ENCODE peak calls at places on chromosomes 3 and 15, in six cellular contexts. V, W, U, L, R and M are unnamed samples.

GRCh38 chr3:125262155-125262554 is 49.6 kb upstream of the SLC12A8 start:
- DNase-seq in V (no peak), W (no peak), U (no peak), L (no peak), R (no peak), M (no peak)

GRCh38 chr3:98185180-98185579 is 18.7 kb downstream of the OR5H15 start:
- DNase-seq in V (peak; percentile 10), W (no peak), U (peak; percentile 0), L (no peak), R (peak; percentile 68), M (no peak)

GRCh38 chr15:72474466-72474911 is 359 bp downstream of the ARIH1 start:
- DNase-seq in V (no peak), W (no peak), U (no peak), L (peak; percentile 12), R (no peak), M (peak; percentile 92)

GRCh38 chr3:118098818-118099217 is 935.8 kb downstream of the IGSF11 start:
- DNase-seq in V (no peak), W (no peak), U (no peak), L (no peak), R (no peak), M (no peak)

GRCh38 chr3:17050051-17050450 is 165.3 kb downstream of the PLCL2 start:
- DNase-seq in V (no peak), W (no peak), U (no peak), L (no peak), R (no peak), M (no peak)

GRCh38 chr3:46934508-46935167 is 41.9 kb downstream of the CCDC12 start:
- DNase-seq in V (no peak), W (peak; percentile 66), U (no peak), L (no peak), R (no peak), M (no peak)

GRCh38 chr3:168088106-168088722 is 7.5 kb downstream of the GOLIM4 start:
- DNase-seq in V (no peak), W (no peak), U (peak; percentile 64), L (no peak), R (peak; percentile 78), M (no peak)

GRCh38 chr3:185280572-185281365 is 26.9 kb upstream of the EHHADH start:
- DNase-seq in V (peak; percentile 75), W (no peak), U (peak; percentile 67), L (peak; percentile 21), R (peak; percentile 76), M (no peak)

GRCh38 chr3:71580636-71581215 is 2.8 kb downstream of the FOXP1 start:
- DNase-seq in V (no peak), W (no peak), U (no peak), L (no peak), R (peak; percentile 7), M (no peak)

GRCh38 chr3:36631549-36631948 is 132.8 kb downstream of the DCLK3 start:
- DNase-seq in V (no peak), W (no peak), U (no peak), L (no peak), R (peak; percentile 16), M (peak; percentile 42)

GRCh38 chr3:157370867-157371266 is 65.8 kb upstream of the PTX3 start:
- DNase-seq in V (no peak), W (no peak), U (no peak), L (no peak), R (no peak), M (no peak)

GRCh38 chr3:154486949-154487348 is 57.0 kb upstream of the GPR149 start:
- DNase-seq in V (no peak), W (no peak), U (no peak), L (no peak), R (peak; percentile 11), M (peak; percentile 17)

GRCh38 chr15:62125763-62126162 is 39.3 kb downstream of the C2CD4B start:
- DNase-seq in V (peak; percentile 38), W (no peak), U (peak; percentile 31), L (no peak), R (no peak), M (no peak)

GRCh38 chr3:13451301-13451673 is 28.8 kb upstream of the HDAC11 start:
- DNase-seq in V (no peak), W (no peak), U (no peak), L (no peak), R (no peak), M (no peak)

GRCh38 chr3:111721702-111722205 is 126.6 kb upstream of the ZBED2 start:
- DNase-seq in V (no peak), W (no peak), U (no peak), L (no peak), R (no peak), M (no peak)

GRCh38 chr15:89898628-89899302 is 5.0 kb upstream of the AP3S2 start:
- DNase-seq in V (peak; percentile 60), W (no peak), U (peak; percentile 83), L (peak; percentile 63), R (peak; percentile 88), M (no peak)

GRCh38 chr15:57537951-57538506 is 53.7 kb upstream of the MYZAP start:
- DNase-seq in V (no peak), W (no peak), U (no peak), L (no peak), R (no peak), M (no peak)

GRCh38 chr3:56885879-56886647 is 84.3 kb upstream of the ARHGEF3 start:
- DNase-seq in V (no peak), W (no peak), U (no peak), L (no peak), R (no peak), M (no peak)

GRCh38 chr3:160427832-160428424 is 21.7 kb downstream of the TRIM59 start:
- DNase-seq in V (no peak), W (no peak), U (no peak), L (no peak), R (no peak), M (no peak)

GRCh38 chr15:64527263-64527984 is 67.0 kb downstream of the ZNF609 start:
- DNase-seq in V (no peak), W (no peak), U (peak; percentile 48), L (no peak), R (no peak), M (no peak)

GRCh38 chr3:114451561-114452018 is 157.8 kb downstream of the TIGIT start:
- DNase-seq in V (no peak), W (no peak), U (no peak), L (no peak), R (no peak), M (no peak)

GRCh38 chr15:70195808-70196304 is 98.1 kb upstream of the TLE3 start:
- DNase-seq in V (no peak), W (peak; percentile 93), U (peak; percentile 16), L (no peak), R (no peak), M (peak; percentile 33)

GRCh38 chr3:111594205-111594604 is 941 bp downstream of the ZBED2 start:
- DNase-seq in V (no peak), W (no peak), U (no peak), L (no peak), R (no peak), M (no peak)

GRCh38 chr15:35309886-35310285 is 224.8 kb upstream of the NANOGP8 start:
- DNase-seq in V (no peak), W (no peak), U (no peak), L (no peak), R (no peak), M (no peak)

GRCh38 chr15:60255390-60255789 is 142.4 kb downstream of the ANXA2 start:
- DNase-seq in V (peak; percentile 13), W (no peak), U (peak; percentile 16), L (no peak), R (no peak), M (no peak)

GRCh38 chr15:76953913-76954312 is 22.4 kb downstream of the RCN2 start:
- DNase-seq in V (no peak), W (no peak), U (no peak), L (no peak), R (no peak), M (no peak)

GRCh38 chr3:129845956-129846355 is 47.6 kb downstream of the TMCC1 start:
- DNase-seq in V (no peak), W (no peak), U (no peak), L (no peak), R (no peak), M (no peak)

GRCh38 chr15:63554337-63554927 is 42.8 kb upstream of the FBXL22 start:
- DNase-seq in V (no peak), W (no peak), U (no peak), L (no peak), R (no peak), M (no peak)

GRCh38 chr15:42053914-42054313 is 33.1 kb upstream of the PLA2G4E start:
- DNase-seq in V (no peak), W (no peak), U (no peak), L (no peak), R (no peak), M (peak; percentile 66)

GRCh38 chr15:88647362-88648105 is 8.7 kb downstream of the ISG20 start:
- DNase-seq in V (no peak), W (peak; percentile 37), U (no peak), L (no peak), R (no peak), M (peak; percentile 65)

GRCh38 chr3:142209655-142210054 is 15.7 kb downstream of the GK5 start:
- DNase-seq in V (no peak), W (peak; percentile 87), U (no peak), L (no peak), R (no peak), M (no peak)
- TF ChIP-seq POLR2AphosphoS5 in V (no peak), W (peak; percentile 89), U (no peak), L (no peak), R (no peak), M (no peak)

DNA sequence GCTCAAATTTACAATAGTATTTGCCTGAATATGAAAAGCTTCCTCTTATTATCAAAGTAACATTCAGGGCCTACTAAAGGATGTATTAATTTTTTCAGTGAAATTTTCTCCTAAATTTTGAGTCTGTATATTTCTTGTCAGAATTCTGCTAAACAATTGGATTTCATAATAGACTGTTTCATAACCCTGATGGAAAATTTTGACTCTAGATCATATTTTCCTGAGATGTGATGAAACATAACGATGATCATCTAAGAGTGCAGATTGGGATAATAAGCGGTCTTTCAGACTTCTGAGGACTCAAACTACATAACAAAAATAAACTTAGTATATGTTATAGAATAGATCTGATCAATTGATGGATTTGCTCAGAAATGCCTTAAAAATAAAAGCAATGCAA is 574.5 kb upstream of the TBL1XR1 start:
- DNase-seq in V (no peak), W (no peak), U (no peak), L (no peak), R (no peak), M (no peak)
- TF ChIP-seq POLR2AphosphoS5 in V (no peak), W (no peak), U (no peak), L (no peak), R (no peak), M (no peak)

DNA sequence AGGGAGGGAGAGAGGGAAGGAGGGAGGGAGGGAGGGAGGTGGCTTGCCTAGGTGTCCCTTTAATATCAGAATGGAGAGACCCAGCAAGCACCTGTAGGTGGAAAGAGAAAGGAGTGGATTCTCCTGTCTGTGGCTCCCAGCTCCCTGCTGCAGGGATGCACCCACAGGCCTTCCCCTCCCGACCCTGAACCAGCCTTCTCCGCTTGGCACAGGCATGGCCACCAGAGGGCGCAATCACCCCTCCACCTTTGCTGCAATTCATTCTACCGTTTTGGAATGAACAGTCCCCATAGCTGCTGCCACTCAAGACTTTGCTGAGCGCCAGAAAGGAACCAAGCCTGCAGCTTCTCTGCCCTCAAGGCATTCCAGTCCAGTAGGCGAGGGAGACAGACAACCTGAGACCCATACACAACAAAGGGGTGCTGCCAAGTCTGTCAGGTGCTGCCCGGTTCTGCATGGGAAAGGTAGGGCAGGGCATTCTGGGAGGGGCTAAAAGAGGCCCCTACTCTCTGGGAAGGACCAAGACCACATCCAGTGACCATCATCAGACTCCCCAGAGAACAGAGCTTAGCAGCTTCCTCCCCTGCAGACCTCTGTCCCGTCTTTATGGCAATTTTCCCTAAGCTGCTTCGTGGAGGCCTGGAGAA is 4.9 kb downstream of the TLR9 start:
- DNase-seq in V (peak; percentile 54), W (peak; percentile 90), U (peak; percentile 82), L (peak; percentile 85), R (peak; percentile 90), M (no peak)
- TF ChIP-seq POLR2AphosphoS5 in V (no peak), W (no peak), U (no peak), L (no peak), R (no peak), M (no peak)

GRCh38 chr3:123684636-123685035 is 99.8 kb upstream of the HACD2 start:
- DNase-seq in V (no peak), W (no peak), U (no peak), L (no peak), R (no peak), M (no peak)
- TF ChIP-seq POLR2AphosphoS5 in V (no peak), W (no peak), U (no peak), L (no peak), R (no peak), M (no peak)